ENCODE peak calls at places on chromosome 14, in seven cellular contexts. One of them, this sample, is unnamed.

GRCh38 chr14:31194661-31195060 is 12.9 kb downstream of the HECTD1 start:
- DNase-seq in tibial nerve: no peak
- DNase-seq in dorsolateral prefrontal cortex: no peak
- DNase-seq in neural crest cell: no peak
- DNase-seq in MCF 10A: no peak
- DNase-seq in GM12865: no peak
- DNase-seq in Peyer's patch: no peak
- DNase-seq in this sample: no peak

GRCh38 chr14:36509056-36509917 is 10.7 kb downstream of the NKX2-1 start:
- DNase-seq in tibial nerve: no peak
- DNase-seq in dorsolateral prefrontal cortex: no peak
- DNase-seq in neural crest cell: no peak
- DNase-seq in MCF 10A: no peak
- DNase-seq in GM12865: no peak
- DNase-seq in Peyer's patch: no peak
- DNase-seq in this sample: no peak

GRCh38 chr14:105908481-105908911 is 382.1 kb downstream of the TMEM121 start:
- DNase-seq in tibial nerve: no peak
- DNase-seq in dorsolateral prefrontal cortex: no peak
- DNase-seq in neural crest cell: no peak
- DNase-seq in MCF 10A: no peak
- DNase-seq in GM12865: no peak
- DNase-seq in Peyer's patch: no peak
- DNase-seq in this sample: peak

GRCh38 chr14:96253140-96253539 is 2.9 kb upstream of the BDKRB1 start:
- DNase-seq in tibial nerve: no peak
- DNase-seq in dorsolateral prefrontal cortex: no peak
- DNase-seq in neural crest cell: no peak
- DNase-seq in MCF 10A: peak
- DNase-seq in GM12865: no peak
- DNase-seq in Peyer's patch: no peak
- DNase-seq in this sample: no peak

GRCh38 chr14:102046337-102047278 is 40.2 kb downstream of the HSP90AA1 start:
- DNase-seq in tibial nerve: peak
- DNase-seq in dorsolateral prefrontal cortex: peak
- DNase-seq in neural crest cell: peak
- DNase-seq in MCF 10A: peak
- DNase-seq in GM12865: peak
- DNase-seq in Peyer's patch: peak
- DNase-seq in this sample: no peak

GRCh38 chr14:91202234-91202974 is 42.1 kb downstream of the GPR68 start:
- DNase-seq in tibial nerve: no peak
- DNase-seq in dorsolateral prefrontal cortex: no peak
- DNase-seq in neural crest cell: no peak
- DNase-seq in MCF 10A: no peak
- DNase-seq in GM12865: no peak
- DNase-seq in Peyer's patch: no peak
- DNase-seq in this sample: no peak

GRCh38 chr14:23537351-23538048 is 14.1 kb downstream of the ZFHX2 start:
- DNase-seq in tibial nerve: no peak
- DNase-seq in dorsolateral prefrontal cortex: peak
- DNase-seq in neural crest cell: no peak
- DNase-seq in MCF 10A: no peak
- DNase-seq in GM12865: no peak
- DNase-seq in Peyer's patch: no peak
- DNase-seq in this sample: no peak

GRCh38 chr14:105860615-105861580 is 334.5 kb downstream of the TMEM121 start:
- DNase-seq in tibial nerve: peak
- DNase-seq in dorsolateral prefrontal cortex: no peak
- DNase-seq in neural crest cell: no peak
- DNase-seq in MCF 10A: no peak
- DNase-seq in GM12865: peak
- DNase-seq in Peyer's patch: peak
- DNase-seq in this sample: peak

GRCh38 chr14:103802353-103802752 is 45.0 kb downstream of the PPP1R13B start:
- DNase-seq in tibial nerve: no peak
- DNase-seq in dorsolateral prefrontal cortex: no peak
- DNase-seq in neural crest cell: no peak
- DNase-seq in MCF 10A: peak
- DNase-seq in GM12865: no peak
- DNase-seq in Peyer's patch: no peak
- DNase-seq in this sample: no peak

GRCh38 chr14:103728141-103728540 is 12.5 kb downstream of the ZFYVE21 start:
- DNase-seq in tibial nerve: no peak
- DNase-seq in dorsolateral prefrontal cortex: no peak
- DNase-seq in neural crest cell: no peak
- DNase-seq in MCF 10A: no peak
- DNase-seq in GM12865: no peak
- DNase-seq in Peyer's patch: no peak
- DNase-seq in this sample: no peak

GRCh38 chr14:61885203-61885961 is 123.2 kb downstream of the SNAPC1 start:
- DNase-seq in tibial nerve: no peak
- DNase-seq in dorsolateral prefrontal cortex: no peak
- DNase-seq in neural crest cell: no peak
- DNase-seq in MCF 10A: no peak
- DNase-seq in GM12865: no peak
- DNase-seq in Peyer's patch: no peak
- DNase-seq in this sample: no peak

GRCh38 chr14:38900887-38901286 is 202.1 kb downstream of the SEC23A start:
- DNase-seq in tibial nerve: no peak
- DNase-seq in dorsolateral prefrontal cortex: no peak
- DNase-seq in neural crest cell: no peak
- DNase-seq in MCF 10A: no peak
- DNase-seq in GM12865: no peak
- DNase-seq in Peyer's patch: no peak
- DNase-seq in this sample: no peak

GRCh38 chr14:24123465-24124417 is 6.7 kb upstream of the FITM1 start:
- DNase-seq in tibial nerve: no peak
- DNase-seq in dorsolateral prefrontal cortex: no peak
- DNase-seq in neural crest cell: no peak
- DNase-seq in MCF 10A: no peak
- DNase-seq in GM12865: peak
- DNase-seq in Peyer's patch: no peak
- DNase-seq in this sample: no peak

GRCh38 chr14:94113490-94113889 is 3.0 kb downstream of the IFI27 start:
- DNase-seq in tibial nerve: no peak
- DNase-seq in dorsolateral prefrontal cortex: no peak
- DNase-seq in neural crest cell: no peak
- DNase-seq in MCF 10A: peak
- DNase-seq in GM12865: no peak
- DNase-seq in Peyer's patch: no peak
- DNase-seq in this sample: no peak

GRCh38 chr14:35254736-35255135 is 37.4 kb upstream of the PSMA6 start:
- DNase-seq in tibial nerve: no peak
- DNase-seq in dorsolateral prefrontal cortex: no peak
- DNase-seq in neural crest cell: no peak
- DNase-seq in MCF 10A: no peak
- DNase-seq in GM12865: peak
- DNase-seq in Peyer's patch: no peak
- DNase-seq in this sample: peak

DNA sequence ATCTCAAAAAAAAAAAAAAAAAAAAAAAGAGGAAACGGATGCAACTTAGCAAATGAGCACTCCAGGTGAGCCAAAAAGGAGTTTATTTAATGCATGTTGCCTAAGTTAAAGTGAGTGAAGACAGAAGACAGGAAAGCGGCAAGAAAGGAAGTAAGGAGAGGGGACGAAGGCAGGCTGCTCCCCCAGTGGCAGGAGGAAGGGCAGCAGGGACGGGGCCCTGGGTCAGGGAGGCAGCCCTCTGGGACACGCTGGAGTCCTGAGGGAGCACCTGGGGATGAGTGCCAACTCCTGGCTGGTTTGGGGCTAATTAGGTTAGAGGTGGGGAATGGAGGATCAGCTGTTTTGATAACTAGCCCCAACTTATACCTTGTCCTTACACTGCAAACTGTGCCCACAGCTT is 37.0 kb upstream of the SPTLC2 start:
- DNase-seq in tibial nerve: no peak
- DNase-seq in dorsolateral prefrontal cortex: no peak
- DNase-seq in neural crest cell: peak
- DNase-seq in MCF 10A: no peak
- DNase-seq in GM12865: no peak
- DNase-seq in Peyer's patch: no peak
- DNase-seq in this sample: no peak
- TF ChIP-seq CTCF in tibial nerve: no peak
- TF ChIP-seq CTCF in dorsolateral prefrontal cortex: no peak
- TF ChIP-seq CTCF in neural crest cell: peak
- TF ChIP-seq CTCF in MCF 10A: no peak
- TF ChIP-seq CTCF in GM12865: peak
- TF ChIP-seq CTCF in Peyer's patch: no peak
- TF ChIP-seq CTCF in this sample: no peak

DNA sequence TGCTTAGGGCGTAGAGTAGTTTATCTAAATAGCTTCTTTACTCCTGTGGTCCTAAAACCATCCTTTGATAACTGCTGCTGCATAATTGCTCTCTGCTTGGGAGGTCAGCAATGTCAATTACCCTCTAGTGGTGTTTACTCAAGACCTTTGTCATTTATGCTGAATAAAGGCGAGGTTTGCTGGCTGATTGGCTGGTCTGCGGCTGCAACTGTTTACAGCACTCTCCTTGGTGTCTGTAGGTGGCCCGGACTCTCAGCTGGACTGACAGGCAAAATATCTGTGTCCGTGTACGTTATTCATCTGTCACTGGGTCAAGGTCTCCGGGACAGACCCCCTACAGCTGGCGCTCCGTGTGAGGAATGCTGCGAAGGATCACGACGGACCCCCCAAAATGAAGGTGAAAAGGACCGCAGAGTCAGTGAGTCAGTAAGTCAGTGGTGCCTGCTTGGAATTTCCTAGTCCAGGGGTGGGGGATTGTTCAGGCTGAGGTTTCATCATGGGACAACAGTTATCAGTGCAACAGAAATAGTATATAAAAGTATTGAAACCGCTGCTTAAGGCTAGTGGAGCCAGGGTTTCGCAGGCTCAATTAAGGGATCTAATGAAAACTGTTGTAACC is 253.3 kb upstream of the DIO2 start:
- DNase-seq in tibial nerve: no peak
- DNase-seq in dorsolateral prefrontal cortex: no peak
- DNase-seq in neural crest cell: no peak
- DNase-seq in MCF 10A: no peak
- DNase-seq in GM12865: no peak
- DNase-seq in Peyer's patch: no peak
- DNase-seq in this sample: no peak
- TF ChIP-seq CTCF in tibial nerve: no peak
- TF ChIP-seq CTCF in dorsolateral prefrontal cortex: no peak
- TF ChIP-seq CTCF in neural crest cell: no peak
- TF ChIP-seq CTCF in MCF 10A: no peak
- TF ChIP-seq CTCF in GM12865: no peak
- TF ChIP-seq CTCF in Peyer's patch: no peak
- TF ChIP-seq CTCF in this sample: no peak

GRCh38 chr14:51977075-51977474 is 12.3 kb upstream of the RTRAF start:
- DNase-seq in tibial nerve: no peak
- DNase-seq in dorsolateral prefrontal cortex: no peak
- DNase-seq in neural crest cell: no peak
- DNase-seq in MCF 10A: no peak
- DNase-seq in GM12865: no peak
- DNase-seq in Peyer's patch: no peak
- DNase-seq in this sample: no peak

GRCh38 chr14:51981218-51981854 is 8.0 kb upstream of the RTRAF start:
- DNase-seq in tibial nerve: no peak
- DNase-seq in dorsolateral prefrontal cortex: no peak
- DNase-seq in neural crest cell: no peak
- DNase-seq in MCF 10A: no peak
- DNase-seq in GM12865: peak
- DNase-seq in Peyer's patch: no peak
- DNase-seq in this sample: peak

GRCh38 chr14:51978566-51979398 is 10.6 kb upstream of the RTRAF start:
- DNase-seq in tibial nerve: peak
- DNase-seq in dorsolateral prefrontal cortex: peak
- DNase-seq in neural crest cell: peak
- DNase-seq in MCF 10A: peak
- DNase-seq in GM12865: peak
- DNase-seq in Peyer's patch: peak
- DNase-seq in this sample: peak

GRCh38 chr14:51979399-51979709 is 10.0 kb upstream of the RTRAF start:
- DNase-seq in tibial nerve: no peak
- DNase-seq in dorsolateral prefrontal cortex: no peak
- DNase-seq in neural crest cell: no peak
- DNase-seq in MCF 10A: no peak
- DNase-seq in GM12865: no peak
- DNase-seq in Peyer's patch: no peak
- DNase-seq in this sample: no peak
- TF ChIP-seq CTCF in tibial nerve: no peak
- TF ChIP-seq CTCF in dorsolateral prefrontal cortex: no peak
- TF ChIP-seq CTCF in neural crest cell: no peak
- TF ChIP-seq CTCF in MCF 10A: no peak
- TF ChIP-seq CTCF in GM12865: no peak
- TF ChIP-seq CTCF in Peyer's patch: no peak
- TF ChIP-seq CTCF in this sample: no peak

GRCh38 chr14:76566439-76566838 is 190.5 kb downstream of the ESRRB start:
- DNase-seq in tibial nerve: no peak
- DNase-seq in dorsolateral prefrontal cortex: no peak
- DNase-seq in neural crest cell: no peak
- DNase-seq in MCF 10A: no peak
- DNase-seq in GM12865: no peak
- DNase-seq in Peyer's patch: no peak
- DNase-seq in this sample: no peak

DNA sequence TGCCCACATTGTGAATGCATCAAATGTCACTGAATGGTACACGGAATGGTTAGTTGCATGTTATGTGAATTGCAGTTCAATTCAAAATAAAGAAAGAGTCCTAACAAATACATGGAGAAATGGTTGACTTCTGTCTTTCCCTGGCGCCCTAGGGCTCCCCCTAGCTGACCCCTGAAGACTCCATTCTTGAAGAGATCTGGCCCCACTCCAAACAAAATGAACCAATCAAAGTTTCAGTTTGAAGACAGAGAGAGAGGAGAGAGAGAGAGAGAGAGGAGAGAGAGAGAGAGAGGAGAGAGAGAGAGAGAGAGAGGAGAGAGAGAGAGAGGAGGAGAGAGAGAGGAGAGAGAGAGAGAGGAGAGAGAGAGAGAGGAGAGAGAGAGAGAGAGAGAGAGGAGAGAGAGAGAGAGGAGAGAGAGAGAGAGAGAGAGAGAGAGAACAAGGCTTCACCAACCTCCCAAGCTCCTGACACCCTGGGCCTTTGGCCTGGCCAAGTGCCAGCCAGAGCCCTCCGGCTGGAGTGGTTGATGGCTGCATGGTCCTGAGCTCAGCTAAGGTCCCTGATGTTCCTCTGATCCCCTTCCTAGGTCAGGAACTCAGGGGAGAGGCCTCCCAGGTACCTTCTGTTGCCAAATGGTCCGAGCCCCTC is 188.7 kb downstream of the ESRRB start:
- DNase-seq in tibial nerve: no peak
- DNase-seq in dorsolateral prefrontal cortex: no peak
- DNase-seq in neural crest cell: no peak
- DNase-seq in MCF 10A: peak
- DNase-seq in GM12865: peak
- DNase-seq in Peyer's patch: no peak
- DNase-seq in this sample: no peak
- TF ChIP-seq CTCF in tibial nerve: no peak
- TF ChIP-seq CTCF in dorsolateral prefrontal cortex: no peak
- TF ChIP-seq CTCF in neural crest cell: no peak
- TF ChIP-seq CTCF in MCF 10A: no peak
- TF ChIP-seq CTCF in GM12865: peak
- TF ChIP-seq CTCF in Peyer's patch: no peak
- TF ChIP-seq CTCF in this sample: peak